ENCODE peak calls at places on chromosomes 2 and 18, in eight cellular contexts. One of them, this sample, is unnamed.

GRCh38 chr2:10668402-10669012 is 21.3 kb downstream of the NOL10 start:
- DNase-seq in BJ: no peak
- DNase-seq in A172: peak
- DNase-seq in mucosa of descending colon: no peak
- DNase-seq in lung: no peak
- DNase-seq in ACHN: peak
- DNase-seq in LoVo: peak
- DNase-seq in GM03348: peak
- DNase-seq in this sample: peak

GRCh38 chr2:203437516-203437915 is 97.6 kb downstream of the RAPH1 start:
- DNase-seq in mucosa of descending colon: no peak
- DNase-seq in BJ: no peak
- DNase-seq in lung: no peak
- DNase-seq in LoVo: no peak
- DNase-seq in ACHN: no peak
- DNase-seq in GM03348: no peak
- DNase-seq in A172: no peak
- DNase-seq in this sample: no peak

GRCh38 chr18:26546875-26547301 is 1.5 kb downstream of the KCTD1 start:
- DNase-seq in BJ: no peak
- DNase-seq in lung: no peak
- DNase-seq in mucosa of descending colon: peak
- DNase-seq in GM03348: no peak
- DNase-seq in A172: no peak
- DNase-seq in ACHN: no peak
- DNase-seq in LoVo: no peak
- DNase-seq in this sample: no peak

GRCh38 chr2:856041-856440 is 94.6 kb upstream of the SNTG2 start:
- DNase-seq in A172: no peak
- DNase-seq in ACHN: no peak
- DNase-seq in lung: no peak
- DNase-seq in mucosa of descending colon: no peak
- DNase-seq in LoVo: no peak
- DNase-seq in BJ: no peak
- DNase-seq in GM03348: no peak
- DNase-seq in this sample: no peak

GRCh38 chr2:101622210-101622609 is 75.3 kb upstream of the MAP4K4 start:
- DNase-seq in BJ: no peak
- DNase-seq in lung: no peak
- DNase-seq in mucosa of descending colon: no peak
- DNase-seq in ACHN: no peak
- DNase-seq in GM03348: no peak
- DNase-seq in A172: no peak
- DNase-seq in LoVo: no peak
- DNase-seq in this sample: no peak

GRCh38 chr18:72460210-72460680 is 83.9 kb downstream of the CBLN2 start:
- DNase-seq in A172: peak
- DNase-seq in GM03348: no peak
- DNase-seq in LoVo: no peak
- DNase-seq in mucosa of descending colon: no peak
- DNase-seq in lung: no peak
- DNase-seq in ACHN: peak
- DNase-seq in BJ: peak
- DNase-seq in this sample: no peak

GRCh38 chr2:57291209-57291608 is 755.4 kb upstream of the VRK2 start:
- DNase-seq in A172: no peak
- DNase-seq in ACHN: no peak
- DNase-seq in LoVo: no peak
- DNase-seq in BJ: no peak
- DNase-seq in GM03348: no peak
- DNase-seq in mucosa of descending colon: no peak
- DNase-seq in lung: no peak
- DNase-seq in this sample: no peak

GRCh38 chr2:162261032-162261945 is 18.0 kb upstream of the FAP start:
- DNase-seq in GM03348: peak
- DNase-seq in mucosa of descending colon: peak
- DNase-seq in LoVo: no peak
- DNase-seq in ACHN: peak
- DNase-seq in BJ: no peak
- DNase-seq in A172: peak
- DNase-seq in lung: peak
- DNase-seq in this sample: peak

GRCh38 chr2:26534865-26535662 is 57.1 kb upstream of the OTOF start:
- DNase-seq in BJ: no peak
- DNase-seq in GM03348: no peak
- DNase-seq in mucosa of descending colon: no peak
- DNase-seq in A172: no peak
- DNase-seq in LoVo: no peak
- DNase-seq in lung: no peak
- DNase-seq in ACHN: no peak
- DNase-seq in this sample: no peak

GRCh38 chr2:21543630-21544029 is 419.9 kb downstream of the TDRD15 start:
- DNase-seq in ACHN: no peak
- DNase-seq in LoVo: no peak
- DNase-seq in lung: no peak
- DNase-seq in A172: no peak
- DNase-seq in mucosa of descending colon: no peak
- DNase-seq in GM03348: no peak
- DNase-seq in BJ: no peak
- DNase-seq in this sample: no peak

GRCh38 chr2:117801826-117802225 is 12.7 kb upstream of the DDX18 start:
- DNase-seq in GM03348: peak
- DNase-seq in LoVo: no peak
- DNase-seq in A172: no peak
- DNase-seq in mucosa of descending colon: no peak
- DNase-seq in BJ: peak
- DNase-seq in lung: no peak
- DNase-seq in ACHN: no peak
- DNase-seq in this sample: no peak

This sample was measured in SW480.